ENCODE peak calls at places on chromosomes 3 and 15, in nine cellular contexts. One of them, this sample, is unnamed.

GRCh38 chr3:174767853-174768382 is 91.2 kb upstream of the NAALADL2 start:
- DNase-seq in esophagus squamous epithelium: no peak
- DNase-seq in pancreas: no peak
- DNase-seq in cardiac muscle cell: no peak
- DNase-seq in CD4-positive, CD25-positive, alpha-beta regulatory T cell: no peak
- DNase-seq in HepG2: no peak
- DNase-seq in GM12865: no peak
- DNase-seq in fibroblast of mammary gland: peak; percentile 51
- DNase-seq in astrocyte of the spinal cord: peak; percentile 82
- DNase-seq in this sample: no peak

GRCh38 chr3:307182-307581 is 110.6 kb downstream of the CHL1 start:
- DNase-seq in esophagus squamous epithelium: no peak
- DNase-seq in pancreas: no peak
- DNase-seq in cardiac muscle cell: no peak
- DNase-seq in CD4-positive, CD25-positive, alpha-beta regulatory T cell: no peak
- DNase-seq in HepG2: no peak
- DNase-seq in GM12865: no peak
- DNase-seq in fibroblast of mammary gland: no peak
- DNase-seq in astrocyte of the spinal cord: no peak
- DNase-seq in this sample: no peak

GRCh38 chr3:111725706-111726105 is 130.6 kb upstream of the ZBED2 start:
- DNase-seq in esophagus squamous epithelium: no peak
- DNase-seq in pancreas: no peak
- DNase-seq in cardiac muscle cell: no peak
- DNase-seq in CD4-positive, CD25-positive, alpha-beta regulatory T cell: no peak
- DNase-seq in HepG2: no peak
- DNase-seq in GM12865: no peak
- DNase-seq in fibroblast of mammary gland: peak; percentile 62
- DNase-seq in astrocyte of the spinal cord: no peak
- DNase-seq in this sample: no peak

GRCh38 chr3:72659609-72660008 is 188.6 kb downstream of the SHQ1 start:
- DNase-seq in esophagus squamous epithelium: no peak
- DNase-seq in pancreas: peak; percentile 41
- DNase-seq in cardiac muscle cell: no peak
- DNase-seq in CD4-positive, CD25-positive, alpha-beta regulatory T cell: no peak
- DNase-seq in HepG2: no peak
- DNase-seq in GM12865: no peak
- DNase-seq in fibroblast of mammary gland: no peak
- DNase-seq in astrocyte of the spinal cord: no peak
- DNase-seq in this sample: no peak

GRCh38 chr3:69509288-69509687 is 123.4 kb upstream of the FRMD4B start:
- DNase-seq in esophagus squamous epithelium: no peak
- DNase-seq in pancreas: no peak
- DNase-seq in cardiac muscle cell: no peak
- DNase-seq in CD4-positive, CD25-positive, alpha-beta regulatory T cell: no peak
- DNase-seq in HepG2: no peak
- DNase-seq in GM12865: no peak
- DNase-seq in fibroblast of mammary gland: no peak
- DNase-seq in astrocyte of the spinal cord: no peak
- DNase-seq in this sample: no peak

GRCh38 chr3:194313642-194314430 is 37.3 kb downstream of the CPN2 start:
- DNase-seq in esophagus squamous epithelium: no peak
- DNase-seq in pancreas: no peak
- DNase-seq in cardiac muscle cell: no peak
- DNase-seq in CD4-positive, CD25-positive, alpha-beta regulatory T cell: no peak
- DNase-seq in HepG2: no peak
- DNase-seq in GM12865: no peak
- DNase-seq in fibroblast of mammary gland: peak; percentile 67
- DNase-seq in astrocyte of the spinal cord: no peak
- DNase-seq in this sample: no peak

GRCh38 chr3:78647735-78648134 is 1120.1 kb downstream of the ROBO1 start:
- DNase-seq in esophagus squamous epithelium: no peak
- DNase-seq in pancreas: no peak
- DNase-seq in cardiac muscle cell: no peak
- DNase-seq in CD4-positive, CD25-positive, alpha-beta regulatory T cell: no peak
- DNase-seq in HepG2: no peak
- DNase-seq in GM12865: no peak
- DNase-seq in fibroblast of mammary gland: peak; percentile 18
- DNase-seq in astrocyte of the spinal cord: no peak
- DNase-seq in this sample: no peak

GRCh38 chr3:194984026-194984425 is 286.9 kb downstream of the XXYLT1 start:
- DNase-seq in esophagus squamous epithelium: no peak
- DNase-seq in pancreas: no peak
- DNase-seq in cardiac muscle cell: no peak
- DNase-seq in CD4-positive, CD25-positive, alpha-beta regulatory T cell: no peak
- DNase-seq in HepG2: no peak
- DNase-seq in GM12865: no peak
- DNase-seq in fibroblast of mammary gland: no peak
- DNase-seq in astrocyte of the spinal cord: no peak
- DNase-seq in this sample: no peak

GRCh38 chr15:70098461-70099166 is 897 bp upstream of the TLE3 start:
- DNase-seq in esophagus squamous epithelium: no peak
- DNase-seq in pancreas: peak; percentile 67
- DNase-seq in cardiac muscle cell: peak; percentile 65
- DNase-seq in CD4-positive, CD25-positive, alpha-beta regulatory T cell: peak; percentile 53
- DNase-seq in HepG2: peak; percentile 86
- DNase-seq in GM12865: peak; percentile 38
- DNase-seq in fibroblast of mammary gland: no peak
- DNase-seq in astrocyte of the spinal cord: peak; percentile 37
- DNase-seq in this sample: no peak

GRCh38 chr3:14428087-14429067 is 26.0 kb downstream of the SLC6A6 start:
- DNase-seq in esophagus squamous epithelium: no peak
- DNase-seq in pancreas: no peak
- DNase-seq in cardiac muscle cell: no peak
- DNase-seq in CD4-positive, CD25-positive, alpha-beta regulatory T cell: no peak
- DNase-seq in HepG2: no peak
- DNase-seq in GM12865: peak; percentile 38
- DNase-seq in fibroblast of mammary gland: no peak
- DNase-seq in astrocyte of the spinal cord: peak; percentile 47
- DNase-seq in this sample: no peak
- H3K4me3 ChIP-seq in esophagus squamous epithelium: no peak overlapping the region
- H3K4me3 ChIP-seq in pancreas: no peak overlapping the region
- H3K4me3 ChIP-seq in cardiac muscle cell: no peak overlapping the region
- H3K4me3 ChIP-seq in CD4-positive, CD25-positive, alpha-beta regulatory T cell: no peak overlapping the region
- H3K4me3 ChIP-seq in HepG2: no peak overlapping the region
- H3K4me3 ChIP-seq in GM12865: no peak overlapping the region
- H3K4me3 ChIP-seq in fibroblast of mammary gland: no peak overlapping the region
- H3K4me3 ChIP-seq in astrocyte of the spinal cord: no peak overlapping the region
- H3K4me3 ChIP-seq in this sample: no peak overlapping the region

GRCh38 chr15:100968043-100968966 is 49.1 kb downstream of the LRRK1 start:
- DNase-seq in esophagus squamous epithelium: no peak
- DNase-seq in pancreas: no peak
- DNase-seq in cardiac muscle cell: no peak
- DNase-seq in CD4-positive, CD25-positive, alpha-beta regulatory T cell: no peak
- DNase-seq in HepG2: no peak
- DNase-seq in GM12865: peak; percentile 24
- DNase-seq in fibroblast of mammary gland: peak; percentile 59
- DNase-seq in astrocyte of the spinal cord: peak; percentile 67
- DNase-seq in this sample: no peak

GRCh38 chr15:100972975-100973350 is 53.8 kb downstream of the LRRK1 start:
- DNase-seq in esophagus squamous epithelium: no peak
- DNase-seq in pancreas: no peak
- DNase-seq in cardiac muscle cell: no peak
- DNase-seq in CD4-positive, CD25-positive, alpha-beta regulatory T cell: no peak
- DNase-seq in HepG2: no peak
- DNase-seq in GM12865: no peak
- DNase-seq in fibroblast of mammary gland: no peak
- DNase-seq in astrocyte of the spinal cord: no peak
- DNase-seq in this sample: no peak

GRCh38 chr15:100966997-100967396 is 47.8 kb downstream of the LRRK1 start:
- DNase-seq in esophagus squamous epithelium: no peak
- DNase-seq in pancreas: no peak
- DNase-seq in cardiac muscle cell: no peak
- DNase-seq in CD4-positive, CD25-positive, alpha-beta regulatory T cell: no peak
- DNase-seq in HepG2: no peak
- DNase-seq in GM12865: no peak
- DNase-seq in fibroblast of mammary gland: no peak
- DNase-seq in astrocyte of the spinal cord: no peak
- DNase-seq in this sample: no peak
- H3K4me3 ChIP-seq in esophagus squamous epithelium: no peak overlapping the region
- H3K4me3 ChIP-seq in pancreas: no peak overlapping the region
- H3K4me3 ChIP-seq in cardiac muscle cell: no peak overlapping the region
- H3K4me3 ChIP-seq in CD4-positive, CD25-positive, alpha-beta regulatory T cell: no peak overlapping the region
- H3K4me3 ChIP-seq in HepG2: no peak overlapping the region
- H3K4me3 ChIP-seq in GM12865: no peak overlapping the region
- H3K4me3 ChIP-seq in fibroblast of mammary gland: no peak overlapping the region
- H3K4me3 ChIP-seq in astrocyte of the spinal cord: no peak overlapping the region
- H3K4me3 ChIP-seq in this sample: no peak overlapping the region

GRCh38 chr3:14431556-14431927 is 29.1 kb downstream of the SLC6A6 start:
- DNase-seq in esophagus squamous epithelium: no peak
- DNase-seq in pancreas: no peak
- DNase-seq in cardiac muscle cell: no peak
- DNase-seq in CD4-positive, CD25-positive, alpha-beta regulatory T cell: no peak
- DNase-seq in HepG2: no peak
- DNase-seq in GM12865: peak; percentile 85
- DNase-seq in fibroblast of mammary gland: no peak
- DNase-seq in astrocyte of the spinal cord: no peak
- DNase-seq in this sample: no peak
- H3K4me3 ChIP-seq in esophagus squamous epithelium: no peak overlapping the region
- H3K4me3 ChIP-seq in pancreas: no peak overlapping the region
- H3K4me3 ChIP-seq in cardiac muscle cell: no peak overlapping the region
- H3K4me3 ChIP-seq in CD4-positive, CD25-positive, alpha-beta regulatory T cell: peak overlapping the region; percentile 54
- H3K4me3 ChIP-seq in HepG2: no peak overlapping the region
- H3K4me3 ChIP-seq in GM12865: peak overlapping the region; percentile 57
- H3K4me3 ChIP-seq in fibroblast of mammary gland: no peak overlapping the region
- H3K4me3 ChIP-seq in astrocyte of the spinal cord: no peak overlapping the region
- H3K4me3 ChIP-seq in this sample: peak overlapping the region; percentile 30

GRCh38 chr15:40873625-40874561 is at the start of gene RHOV:
- DNase-seq in esophagus squamous epithelium: no peak
- DNase-seq in pancreas: peak; percentile 82
- DNase-seq in cardiac muscle cell: peak; percentile 85
- DNase-seq in CD4-positive, CD25-positive, alpha-beta regulatory T cell: peak; percentile 62
- DNase-seq in HepG2: peak; percentile 62
- DNase-seq in GM12865: peak; percentile 76
- DNase-seq in fibroblast of mammary gland: no peak
- DNase-seq in astrocyte of the spinal cord: peak; percentile 35
- DNase-seq in this sample: peak; percentile 23

GRCh38 chr15:40870716-40871115 is 3.3 kb downstream of the RHOV start:
- DNase-seq in esophagus squamous epithelium: no peak
- DNase-seq in pancreas: no peak
- DNase-seq in cardiac muscle cell: no peak
- DNase-seq in CD4-positive, CD25-positive, alpha-beta regulatory T cell: no peak
- DNase-seq in HepG2: no peak
- DNase-seq in GM12865: peak; percentile 52
- DNase-seq in fibroblast of mammary gland: no peak
- DNase-seq in astrocyte of the spinal cord: no peak
- DNase-seq in this sample: no peak

GRCh38 chr15:40871749-40872617 is 2.1 kb downstream of the RHOV start:
- DNase-seq in esophagus squamous epithelium: no peak
- DNase-seq in pancreas: peak; percentile 95
- DNase-seq in cardiac muscle cell: no peak
- DNase-seq in CD4-positive, CD25-positive, alpha-beta regulatory T cell: no peak
- DNase-seq in HepG2: no peak
- DNase-seq in GM12865: peak; percentile 83
- DNase-seq in fibroblast of mammary gland: no peak
- DNase-seq in astrocyte of the spinal cord: no peak
- DNase-seq in this sample: no peak

GRCh38 chr15:40875996-40876740 is 2.1 kb upstream of the RHOV start:
- DNase-seq in esophagus squamous epithelium: no peak
- DNase-seq in pancreas: no peak
- DNase-seq in cardiac muscle cell: no peak
- DNase-seq in CD4-positive, CD25-positive, alpha-beta regulatory T cell: no peak
- DNase-seq in HepG2: no peak
- DNase-seq in GM12865: no peak
- DNase-seq in fibroblast of mammary gland: no peak
- DNase-seq in astrocyte of the spinal cord: no peak
- DNase-seq in this sample: no peak

GRCh38 chr15:40872791-40873526 is 1.1 kb downstream of the RHOV start:
- DNase-seq in esophagus squamous epithelium: no peak
- DNase-seq in pancreas: no peak
- DNase-seq in cardiac muscle cell: no peak
- DNase-seq in CD4-positive, CD25-positive, alpha-beta regulatory T cell: no peak
- DNase-seq in HepG2: no peak
- DNase-seq in GM12865: no peak
- DNase-seq in fibroblast of mammary gland: no peak
- DNase-seq in astrocyte of the spinal cord: no peak
- DNase-seq in this sample: no peak
- H3K4me3 ChIP-seq in esophagus squamous epithelium: peak overlapping the region; percentile 59
- H3K4me3 ChIP-seq in pancreas: peak overlapping the region; percentile 50
- H3K4me3 ChIP-seq in cardiac muscle cell: no peak overlapping the region
- H3K4me3 ChIP-seq in CD4-positive, CD25-positive, alpha-beta regulatory T cell: no peak overlapping the region
- H3K4me3 ChIP-seq in HepG2: no peak overlapping the region
- H3K4me3 ChIP-seq in GM12865: peak overlapping the region; percentile 61
- H3K4me3 ChIP-seq in fibroblast of mammary gland: no peak overlapping the region
- H3K4me3 ChIP-seq in astrocyte of the spinal cord: no peak overlapping the region
- H3K4me3 ChIP-seq in this sample: no peak overlapping the region

GRCh38 chr3:126266850-126267168 is 86.4 kb upstream of the ALDH1L1 start:
- DNase-seq in esophagus squamous epithelium: no peak
- DNase-seq in pancreas: no peak
- DNase-seq in cardiac muscle cell: no peak
- DNase-seq in CD4-positive, CD25-positive, alpha-beta regulatory T cell: no peak
- DNase-seq in HepG2: no peak
- DNase-seq in GM12865: no peak
- DNase-seq in fibroblast of mammary gland: no peak
- DNase-seq in astrocyte of the spinal cord: no peak
- DNase-seq in this sample: no peak
- H3K4me3 ChIP-seq in esophagus squamous epithelium: peak overlapping the region; percentile 30
- H3K4me3 ChIP-seq in pancreas: no peak overlapping the region
- H3K4me3 ChIP-seq in cardiac muscle cell: peak overlapping the region; percentile 27
- H3K4me3 ChIP-seq in CD4-positive, CD25-positive, alpha-beta regulatory T cell: no peak overlapping the region
- H3K4me3 ChIP-seq in HepG2: peak overlapping the region; percentile 48
- H3K4me3 ChIP-seq in GM12865: no peak overlapping the region
- H3K4me3 ChIP-seq in fibroblast of mammary gland: no peak overlapping the region
- H3K4me3 ChIP-seq in astrocyte of the spinal cord: no peak overlapping the region
- H3K4me3 ChIP-seq in this sample: no peak overlapping the region